ENCODE peak calls at places on chromosomes 1 and 21, in eight cellular contexts. A, S, N, M, H, E, J and W are unnamed samples.

GRCh38 chr21:33067457-33067856 is 2.5 kb upstream of the OLIG1 start:
- DNase-seq in A (no peak), S (no peak), N (no peak), M (no peak), H (no peak), E (no peak), J (no peak), W (no peak)

GRCh38 chr1:27772932-27773731 is at the start of gene STX12:
- DNase-seq in A (peak; percentile 99), S (peak; percentile 100), N (peak; percentile 99), M (peak; percentile 99), H (peak; percentile 99), E (peak; percentile 98), J (peak; percentile 99), W (peak; percentile 96)

GRCh38 chr1:179034720-179035119 is 9.0 kb downstream of the FAM20B start:
- DNase-seq in A (peak; percentile 34), S (peak; percentile 38), N (no peak), M (no peak), H (no peak), E (no peak), J (no peak), W (no peak)

GRCh38 chr21:44466996-44467858 is 11.9 kb downstream of the LRRC3 start:
- DNase-seq in A (no peak), S (no peak), N (no peak), M (no peak), H (no peak), E (no peak), J (no peak), W (no peak)

GRCh38 chr1:211653329-211653728 is 22.1 kb downstream of the NEK2 start:
- DNase-seq in A (no peak), S (no peak), N (no peak), M (no peak), H (no peak), E (no peak), J (no peak), W (no peak)

GRCh38 chr1:55584521-55585401 is 369.6 kb upstream of the USP24 start:
- DNase-seq in A (no peak), S (no peak), N (no peak), M (no peak), H (peak; percentile 22), E (no peak), J (no peak), W (no peak)

GRCh38 chr21:44418876-44419230 is 36.5 kb upstream of the LRRC3 start:
- DNase-seq in A (no peak), S (no peak), N (peak; percentile 15), M (no peak), H (no peak), E (no peak), J (no peak), W (no peak)

GRCh38 chr1:77796695-77797405 is 17.4 kb downstream of the MIGA1 start:
- DNase-seq in A (no peak), S (no peak), N (no peak), M (no peak), H (no peak), E (peak; percentile 18), J (no peak), W (no peak)

GRCh38 chr1:59272507-59272906 is 24.4 kb upstream of the FGGY start:
- DNase-seq in A (no peak), S (no peak), N (no peak), M (no peak), H (peak; percentile 23), E (no peak), J (no peak), W (no peak)

GRCh38 chr1:223712184-223712855 is at the start of gene CAPN2:
- DNase-seq in A (peak; percentile 76), S (peak; percentile 86), N (peak; percentile 90), M (peak; percentile 87), H (peak; percentile 80), E (peak; percentile 67), J (peak; percentile 62), W (no peak)

GRCh38 chr1:230176871-230177411 is 109.9 kb downstream of the GALNT2 start:
- DNase-seq in A (no peak), S (no peak), N (no peak), M (peak; percentile 39), H (peak; percentile 94), E (peak; percentile 50), J (no peak), W (peak; percentile 42)

GRCh38 chr1:230173176-230173575 is 106.1 kb downstream of the GALNT2 start:
- DNase-seq in A (no peak), S (no peak), N (no peak), M (no peak), H (no peak), E (no peak), J (no peak), W (peak; percentile 39)

GRCh38 chr1:230175839-230176238 is 108.8 kb downstream of the GALNT2 start:
- DNase-seq in A (no peak), S (no peak), N (no peak), M (no peak), H (no peak), E (no peak), J (no peak), W (no peak)

GRCh38 chr1:230174041-230174440 is 107.0 kb downstream of the GALNT2 start:
- DNase-seq in A (no peak), S (no peak), N (no peak), M (no peak), H (no peak), E (no peak), J (no peak), W (no peak)

GRCh38 chr1:230174765-230175747 is 108.0 kb downstream of the GALNT2 start:
- DNase-seq in A (no peak), S (peak; percentile 89), N (no peak), M (peak; percentile 42), H (no peak), E (no peak), J (no peak), W (peak; percentile 30)
- H3K4me1 ChIP-seq in A (peaks cover 5% of the 10 kb centered on the region), S (peaks cover 12% of the 10 kb centered on the region), N (peaks cover 17% of the 10 kb centered on the region), M (peaks cover 24% of the 10 kb centered on the region), H (peaks cover 44% of the 10 kb centered on the region), E (no peaks in the 10 kb centered on the region), J (peaks cover 4% of the 10 kb centered on the region), W (peaks cover 16% of the 10 kb centered on the region)

DNA sequence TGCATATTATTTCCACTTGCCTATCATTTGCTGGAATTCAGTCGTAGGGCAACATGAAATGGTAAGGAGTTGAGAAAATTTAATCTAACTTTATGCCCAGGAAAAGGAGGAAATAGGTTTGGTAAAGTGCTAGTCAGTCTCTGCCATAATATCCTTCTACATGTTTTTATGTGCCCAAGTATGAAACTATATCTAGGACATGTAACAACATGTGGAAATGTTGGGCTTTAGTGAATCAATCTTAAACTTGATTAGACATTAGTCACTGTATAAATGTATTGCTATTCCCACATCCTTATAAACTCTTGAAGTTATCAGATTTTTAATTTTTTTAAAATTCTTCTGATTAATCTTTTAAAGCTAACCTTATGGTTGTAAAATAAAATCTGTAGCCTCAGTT is 204.7 kb upstream of the ZRANB2 start:
- DNase-seq in A (no peak), S (no peak), N (no peak), M (no peak), H (no peak), E (no peak), J (no peak), W (no peak)
- H3K4me1 ChIP-seq in A (no peaks in the 10 kb centered on the region), S (no peaks in the 10 kb centered on the region), N (no peaks in the 10 kb centered on the region), M (no peaks in the 10 kb centered on the region), H (no peaks in the 10 kb centered on the region), E (no peaks in the 10 kb centered on the region), J (no peaks in the 10 kb centered on the region), W (no peaks in the 10 kb centered on the region)

GRCh38 chr1:225430301-225430700 is 2.5 kb upstream of the LBR start:
- DNase-seq in A (no peak), S (no peak), N (no peak), M (no peak), H (no peak), E (no peak), J (no peak), W (no peak)

GRCh38 chr1:225431081-225431863 is 3.4 kb upstream of the LBR start:
- DNase-seq in A (no peak), S (no peak), N (no peak), M (no peak), H (no peak), E (no peak), J (no peak), W (no peak)

GRCh38 chr1:225427249-225428065 is at the start of gene LBR:
- DNase-seq in A (no peak), S (no peak), N (peak; percentile 76), M (peak; percentile 41), H (no peak), E (no peak), J (no peak), W (no peak)

GRCh38 chr1:225428066-225428878 is 434 bp upstream of the LBR start:
- DNase-seq in A (peak; percentile 97), S (peak; percentile 96), N (peak; percentile 96), M (peak; percentile 95), H (peak; percentile 97), E (peak; percentile 80), J (peak; percentile 89), W (peak; percentile 54)

DNA sequence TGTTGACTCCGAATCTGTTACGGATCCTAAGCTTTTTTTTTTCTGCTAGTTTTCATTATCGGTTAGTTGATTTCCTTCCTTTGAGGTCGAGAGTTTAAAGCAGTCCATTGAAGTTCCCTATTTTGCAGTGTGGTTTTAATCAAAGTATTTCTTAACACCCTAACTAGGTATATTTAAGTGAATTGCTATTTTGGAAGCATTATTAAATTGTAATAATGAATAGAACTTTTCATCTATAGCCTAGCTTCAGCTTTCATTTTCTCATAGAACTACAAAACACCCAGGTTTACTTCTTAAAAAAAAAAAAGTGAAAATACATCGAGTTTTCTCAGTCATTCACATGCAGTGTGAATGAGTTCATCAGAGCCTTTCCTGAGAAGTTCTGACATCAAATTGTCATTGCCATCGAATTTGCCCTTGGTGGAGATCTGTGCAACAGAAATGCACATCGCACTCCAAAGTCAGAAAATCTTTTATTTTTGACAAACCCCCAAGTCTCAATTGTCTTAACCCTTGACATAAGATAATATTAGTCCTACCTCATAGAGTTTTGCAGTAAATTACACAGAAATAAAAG is 1.1 kb upstream of the LBR start:
- DNase-seq in A (no peak), S (no peak), N (no peak), M (no peak), H (no peak), E (no peak), J (no peak), W (no peak)
- H3K4me1 ChIP-seq in A (peaks cover 22% of the 10 kb centered on the region), S (peaks cover 14% of the 10 kb centered on the region), N (peaks cover 17% of the 10 kb centered on the region), M (peaks cover 33% of the 10 kb centered on the region), H (peaks cover 23% of the 10 kb centered on the region), E (no peaks in the 10 kb centered on the region), J (peaks cover 34% of the 10 kb centered on the region), W (peaks cover 8% of the 10 kb centered on the region)

GRCh38 chr1:160669276-160669675 is 22.4 kb upstream of the SLAMF1 start:
- DNase-seq in A (no peak), S (no peak), N (no peak), M (no peak), H (no peak), E (no peak), J (no peak), W (no peak)
- H3K4me1 ChIP-seq in A (peaks cover 60% of the 10 kb centered on the region), S (peaks cover 1% of the 10 kb centered on the region), N (no peaks in the 10 kb centered on the region), M (peaks cover 32% of the 10 kb centered on the region), H (peaks cover 21% of the 10 kb centered on the region), E (no peaks in the 10 kb centered on the region), J (peaks cover 55% of the 10 kb centered on the region), W (peaks cover 13% of the 10 kb centered on the region)

GRCh38 chr21:36061445-36061844 is 1.1 kb upstream of the SETD4 start:
- DNase-seq in A (no peak), S (no peak), N (no peak), M (no peak), H (no peak), E (no peak), J (no peak), W (no peak)
- H3K4me1 ChIP-seq in A (peaks cover 14% of the 10 kb centered on the region), S (peaks cover 7% of the 10 kb centered on the region), N (peaks cover 17% of the 10 kb centered on the region), M (peaks cover 32% of the 10 kb centered on the region), H (peaks cover 25% of the 10 kb centered on the region), E (no peaks in the 10 kb centered on the region), J (peaks cover 10% of the 10 kb centered on the region), W (peaks cover 4% of the 10 kb centered on the region)

GRCh38 chr1:180440335-180440734 is 62.0 kb downstream of the ACBD6 start:
- DNase-seq in A (no peak), S (no peak), N (no peak), M (no peak), H (no peak), E (no peak), J (no peak), W (no peak)
- H3K4me1 ChIP-seq in A (no peaks in the 10 kb centered on the region), S (no peaks in the 10 kb centered on the region), N (no peaks in the 10 kb centered on the region), M (no peaks in the 10 kb centered on the region), H (no peaks in the 10 kb centered on the region), E (no peaks in the 10 kb centered on the region), J (no peaks in the 10 kb centered on the region), W (no peaks in the 10 kb centered on the region)